ENCODE peak calls at places on chromosomes 13 and 19, in six cellular contexts. K is H1, G is IMR-90, F is mesenchymal stem cell, S is neuronal stem cell, Z is trophoblast cell. N is an unnamed sample.

GRCh38 chr19:55355213-55355821 is 798 bp upstream of the COX6B2 start:
- DNase-seq in K (no peak), G (no peak), F (no peak), S (no peak), Z (no peak), N (no peak)

GRCh38 chr13:105518086-105518485 is 1017.4 kb downstream of the EFNB2 start:
- DNase-seq in K (no peak), G (peak; percentile 26), F (peak; percentile 25), S (no peak), Z (peak; percentile 33), N (no peak)

GRCh38 chr13:97535619-97536018 is 101.7 kb downstream of the RAP2A start:
- DNase-seq in K (no peak), G (peak; percentile 83), F (peak; percentile 40), S (no peak), Z (no peak), N (no peak)

GRCh38 chr13:73370066-73370465 is 311.3 kb downstream of the KLF5 start:
- DNase-seq in K (no peak), G (no peak), F (no peak), S (no peak), Z (peak; percentile 11), N (no peak)

GRCh38 chr19:53576941-53577653 is 39.2 kb downstream of the ZNF331 start:
- DNase-seq in K (no peak), G (no peak), F (no peak), S (no peak), Z (peak; percentile 89), N (no peak)

GRCh38 chr19:41321600-41322270 is 11.8 kb downstream of the CCDC97 start:
- DNase-seq in K (peak; percentile 70), G (peak; percentile 80), F (peak; percentile 92), S (peak; percentile 51), Z (peak; percentile 65), N (peak; percentile 92)

GRCh38 chr13:93172109-93172508 is 54.5 kb upstream of the GPC6 start:
- DNase-seq in K (no peak), G (no peak), F (no peak), S (no peak), Z (no peak), N (no peak)

GRCh38 chr19:681029-681626 is 4.9 kb downstream of the FSTL3 start:
- DNase-seq in K (no peak), G (no peak), F (no peak), S (no peak), Z (peak; percentile 28), N (no peak)

GRCh38 chr13:79541426-79542049 is 60.6 kb downstream of the NDFIP2 start:
- DNase-seq in K (no peak), G (peak; percentile 73), F (peak; percentile 76), S (peak; percentile 63), Z (peak; percentile 23), N (no peak)

GRCh38 chr13:20993661-20994440 is 67.5 kb downstream of the LATS2 start:
- DNase-seq in K (no peak), G (peak; percentile 51), F (peak; percentile 68), S (no peak), Z (no peak), N (no peak)

GRCh38 chr19:56142087-56142787 is 1.1 kb downstream of the ZNF444 start:
- DNase-seq in K (no peak), G (no peak), F (no peak), S (no peak), Z (peak; percentile 99), N (no peak)

GRCh38 chr19:6743714-6744380 is 4.4 kb downstream of the TRIP10 start:
- DNase-seq in K (no peak), G (peak; percentile 37), F (peak; percentile 35), S (peak; percentile 58), Z (no peak), N (no peak)

GRCh38 chr13:41311607-41312500 is 787 bp downstream of the NAA16 start:
- DNase-seq in K (no peak), G (peak; percentile 43), F (peak; percentile 59), S (peak; percentile 17), Z (peak; percentile 21), N (no peak)

GRCh38 chr19:3572132-3572854 is 451 bp upstream of the HMG20B start:
- DNase-seq in K (peak; percentile 100), G (peak; percentile 99), F (peak; percentile 100), S (peak; percentile 100), Z (peak; percentile 100), N (peak; percentile 100)
- H4K91ac ChIP-seq in K (no peak overlapping the region), G (peak overlapping the region; percentile 46), F (peak overlapping the region; percentile 73), S (no peak overlapping the region), Z (peak overlapping the region; percentile 73), N (no peak overlapping the region)

GRCh38 chr13:113121928-113122420 is 625 bp upstream of the F10 start:
- DNase-seq in K (no peak), G (no peak), F (no peak), S (no peak), Z (no peak), N (peak; percentile 27)

GRCh38 chr13:113124211-113125025 is 1.8 kb downstream of the F10 start:
- DNase-seq in K (no peak), G (no peak), F (no peak), S (no peak), Z (no peak), N (no peak)

GRCh38 chr13:113122571-113123225 is at the start of gene F10:
- DNase-seq in K (no peak), G (peak; percentile 75), F (peak; percentile 46), S (no peak), Z (no peak), N (peak; percentile 88)

GRCh38 chr13:113121183-113121927 is 1.2 kb upstream of the F10 start:
- DNase-seq in K (no peak), G (no peak), F (no peak), S (no peak), Z (no peak), N (no peak)

GRCh38 chr13:113123226-113124150 is 889 bp downstream of the F10 start:
- DNase-seq in K (no peak), G (no peak), F (no peak), S (no peak), Z (no peak), N (peak; percentile 41)
- H3K9me3 ChIP-seq in K (no peaks in the 10 kb centered on the region), G (no peaks in the 10 kb centered on the region), F (no peaks in the 10 kb centered on the region), S (peaks cover 4% of the 10 kb centered on the region), Z (peaks cover 4% of the 10 kb centered on the region), N (no peaks in the 10 kb centered on the region)

DNA sequence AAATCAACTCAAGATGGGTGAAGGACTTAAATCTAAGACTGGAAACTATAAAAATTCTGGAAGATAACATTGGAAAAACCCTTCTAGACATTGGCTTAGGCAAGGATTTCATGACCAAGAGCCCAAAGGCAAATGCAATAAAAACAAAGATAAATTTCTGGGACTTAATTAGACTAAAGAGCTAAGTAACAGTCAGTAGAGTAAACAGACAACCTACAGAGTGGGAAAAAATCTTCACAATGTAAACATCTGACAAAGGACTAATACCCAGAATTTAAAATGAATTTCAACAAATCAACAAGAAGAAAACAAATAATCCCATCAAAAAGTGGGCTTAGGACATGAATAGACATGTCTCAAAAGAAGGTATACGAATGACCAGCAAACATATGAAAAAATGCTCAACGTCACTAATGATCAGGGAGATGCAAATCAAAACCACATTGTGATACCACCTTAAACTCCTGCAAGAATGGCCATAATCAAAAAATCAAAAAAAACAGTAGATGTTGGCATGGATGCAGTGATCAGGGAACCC is 6.3 kb upstream of the RFX1 start:
- DNase-seq in K (no peak), G (no peak), F (no peak), S (no peak), Z (no peak), N (no peak)
- H4K91ac ChIP-seq in K (no peak overlapping the region), G (no peak overlapping the region), F (no peak overlapping the region), S (no peak overlapping the region), Z (no peak overlapping the region), N (no peak overlapping the region)

DNA sequence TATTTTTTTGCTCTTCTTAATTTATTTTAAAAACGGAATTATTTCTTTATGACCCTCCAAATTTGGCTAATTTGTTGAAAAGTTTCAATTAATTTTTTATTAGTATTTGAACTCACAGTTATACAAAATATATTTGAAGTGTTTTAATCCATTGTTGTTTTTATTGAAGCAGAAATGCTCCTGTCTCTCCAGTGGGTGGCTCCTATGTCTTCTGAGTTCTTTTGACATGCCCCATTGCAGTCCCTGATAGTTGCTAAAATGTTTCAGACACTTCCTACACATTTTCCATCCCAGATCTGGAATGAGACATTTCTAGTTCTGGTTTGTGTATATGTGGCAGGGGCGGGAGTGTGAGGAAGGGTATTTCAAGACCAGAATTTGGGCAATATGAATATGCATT is 579.4 kb upstream of the PRR20A start:
- DNase-seq in K (no peak), G (no peak), F (no peak), S (no peak), Z (no peak), N (no peak)
- H3K9me3 ChIP-seq in K (no peaks in the 10 kb centered on the region), G (peaks cover 2% of the 10 kb centered on the region), F (peaks cover 10% of the 10 kb centered on the region), S (no peaks in the 10 kb centered on the region), Z (no peaks in the 10 kb centered on the region), N (no peaks in the 10 kb centered on the region)

GRCh38 chr19:35730326-35730725 is 11.9 kb downstream of the IGFLR1 start:
- DNase-seq in K (no peak), G (no peak), F (no peak), S (no peak), Z (no peak), N (no peak)
- H4K91ac ChIP-seq in K (no peak overlapping the region), G (no peak overlapping the region), F (no peak overlapping the region), S (no peak overlapping the region), Z (no peak overlapping the region), N (no peak overlapping the region)

DNA sequence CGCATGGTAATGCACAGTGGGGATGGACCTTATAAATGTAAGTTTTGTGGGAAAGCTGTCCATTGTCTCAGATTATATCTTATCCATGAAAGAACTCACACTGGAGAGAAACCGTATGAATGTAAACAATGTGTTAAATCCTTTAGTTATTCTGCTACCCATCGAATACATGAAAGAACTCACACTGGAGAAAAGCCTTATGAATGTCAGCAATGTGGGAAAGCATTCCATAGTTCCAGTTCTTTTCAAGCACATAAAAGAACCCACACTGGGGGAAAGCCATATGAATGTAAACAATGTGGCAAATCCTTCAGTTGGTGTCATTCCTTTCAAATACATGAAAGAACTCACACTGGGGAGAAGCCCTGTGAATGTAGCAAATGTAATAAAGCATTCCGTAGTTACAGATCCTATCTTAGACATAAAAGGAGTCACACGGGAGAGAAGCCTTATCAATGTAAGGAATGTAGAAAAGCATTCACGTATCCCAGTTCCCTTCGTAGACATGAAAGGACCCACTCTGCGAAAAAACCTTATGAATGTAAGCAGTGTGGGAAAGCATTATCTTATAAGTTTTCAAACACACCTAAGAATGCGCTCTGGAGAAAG is 13.8 kb downstream of the ZNF763 start:
- DNase-seq in K (no peak), G (no peak), F (no peak), S (no peak), Z (peak; percentile 64), N (no peak)
- H3K9me3 ChIP-seq in K (peaks cover 64% of the 10 kb centered on the region), G (peaks cover 56% of the 10 kb centered on the region), F (peaks cover 83% of the 10 kb centered on the region), S (peaks cover 39% of the 10 kb centered on the region), Z (peaks cover 23% of the 10 kb centered on the region), N (peaks cover 56% of the 10 kb centered on the region)

GRCh38 chr19:12859546-12859945 is 21.2 kb downstream of the MAST1 start:
- DNase-seq in K (no peak), G (peak; percentile 33), F (no peak), S (no peak), Z (no peak), N (no peak)

GRCh38 chr19:12858041-12858928 is 20.0 kb downstream of the MAST1 start:
- DNase-seq in K (no peak), G (no peak), F (no peak), S (no peak), Z (no peak), N (no peak)

GRCh38 chr19:12856684-12857083 is 18.4 kb downstream of the MAST1 start:
- DNase-seq in K (no peak), G (no peak), F (no peak), S (no peak), Z (no peak), N (no peak)
- H4K91ac ChIP-seq in K (no peak overlapping the region), G (no peak overlapping the region), F (no peak overlapping the region), S (no peak overlapping the region), Z (no peak overlapping the region), N (no peak overlapping the region)

GRCh38 chr19:13796301-13797057 is 1.2 kb downstream of the ZSWIM4 start:
- DNase-seq in K (no peak), G (peak; percentile 98), F (peak; percentile 97), S (no peak), Z (peak; percentile 88), N (peak; percentile 74)
- H3K9me3 ChIP-seq in K (no peaks in the 10 kb centered on the region), G (no peaks in the 10 kb centered on the region), F (no peaks in the 10 kb centered on the region), S (no peaks in the 10 kb centered on the region), Z (no peaks in the 10 kb centered on the region), N (no peaks in the 10 kb centered on the region)

N was measured in H9.